ENCODE peak calls at places on chromosomes 11 and 22, in six cellular contexts. N is tibial nerve, L is fibroblast of the aortic adventitia, P is HFF-Myc, R is Caco-2, I is right atrium auricular region. E is an unnamed sample.

GRCh38 chr22:34111210-34111824 is 191.0 kb upstream of the LARGE1 start:
- DNase-seq in R (peak; percentile 26), L (peak; percentile 6), I (peak; percentile 59), P (no peak), N (peak; percentile 14), E (peak; percentile 15)

GRCh38 chr11:123187670-123188507 is 7.2 kb downstream of the CLMP start:
- DNase-seq in N (no peak), R (no peak), L (peak; percentile 78), I (no peak), P (no peak), E (no peak)

GRCh38 chr11:17388609-17389204 is at the start of gene KCNJ11:
- DNase-seq in R (no peak), I (no peak), P (no peak), N (no peak), L (no peak), E (no peak)

GRCh38 chr11:12397953-12398352 is 20.6 kb downstream of the PARVA start:
- DNase-seq in P (peak; percentile 80), R (no peak), I (peak; percentile 84), N (no peak), L (peak; percentile 95), E (no peak)

GRCh38 chr11:83119216-83119615 is 37.7 kb upstream of the PCF11 start:
- DNase-seq in L (no peak), P (no peak), R (no peak), N (no peak), I (no peak), E (no peak)

GRCh38 chr11:125284209-125284608 is 119.7 kb downstream of the PKNOX2 start:
- DNase-seq in N (no peak), L (no peak), P (no peak), I (no peak), R (no peak), E (no peak)

GRCh38 chr11:368414-369335 is 624 bp upstream of the B4GALNT4 start:
- DNase-seq in R (peak; percentile 47), L (peak; percentile 8), P (no peak), I (no peak), N (peak; percentile 30), E (no peak)

GRCh38 chr22:26033586-26033985 is 135.7 kb upstream of the SEZ6L start:
- DNase-seq in I (no peak), L (no peak), N (no peak), P (no peak), R (no peak), E (no peak)

GRCh38 chr11:70483077-70483861 is 84.9 kb downstream of the CTTN start:
- DNase-seq in I (no peak), R (no peak), P (no peak), N (peak; percentile 14), L (peak; percentile 56), E (no peak)

GRCh38 chr11:128924618-128925017 is 18.1 kb downstream of the TP53AIP1 start:
- DNase-seq in P (no peak), L (no peak), R (no peak), I (no peak), N (no peak), E (no peak)

GRCh38 chr22:25388866-25389540 is 169.6 kb downstream of the CRYBB2 start:
- DNase-seq in P (no peak), I (no peak), N (no peak), R (no peak), L (no peak), E (peak; percentile 81)

DNA sequence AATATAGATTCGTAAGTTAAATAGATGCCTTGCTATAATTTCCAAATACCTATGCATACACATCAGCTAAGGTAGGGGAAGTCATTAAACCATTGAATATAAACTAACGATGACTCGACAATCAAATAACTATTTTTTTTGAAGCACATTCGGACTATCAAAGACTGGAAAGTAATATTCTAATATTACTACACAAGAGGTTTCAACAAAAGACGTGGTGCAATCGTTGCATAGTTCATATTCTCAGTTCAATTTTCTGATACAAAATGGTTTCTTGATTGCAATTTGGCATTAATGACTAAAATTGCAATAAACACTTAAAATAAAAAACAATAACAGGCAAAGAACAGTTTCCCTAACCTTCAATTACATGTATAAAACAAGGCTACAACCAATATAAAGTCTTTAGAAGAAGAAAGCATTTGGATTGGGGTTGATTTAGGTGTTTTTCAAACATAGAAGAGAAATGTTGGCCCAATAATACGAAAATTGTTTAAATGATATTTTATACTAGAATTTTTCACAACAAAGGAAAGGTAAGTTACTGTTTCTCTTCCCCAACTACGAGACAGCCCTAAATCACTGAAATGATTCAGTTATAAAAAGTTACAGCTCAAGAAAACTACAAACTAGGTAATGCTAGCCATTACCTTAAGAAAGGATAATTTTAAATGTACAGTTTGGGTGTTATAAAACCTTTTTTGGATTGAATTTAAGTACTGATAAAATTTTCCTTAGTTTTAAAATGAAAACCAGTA is 17.6 kb downstream of the BLID start:
- DNase-seq in N (no peak), I (no peak), P (no peak), L (peak; percentile 63), R (no peak), E (no peak)
- H3K4me3 ChIP-seq in N (peak overlapping the region; percentile 62), I (peak overlapping the region; percentile 59), P (peak overlapping the region; percentile 59), L (peak overlapping the region; percentile 64), R (no peak overlapping the region), E (no peak overlapping the region)

GRCh38 chr22:50530857-50531545 is 1.2 kb upstream of the TYMP start:
- DNase-seq in I (peak; percentile 92), L (peak; percentile 83), N (peak; percentile 75), P (no peak), R (peak; percentile 80), E (no peak)

GRCh38 chr22:50532824-50533344 is 3.1 kb upstream of the TYMP start:
- DNase-seq in L (no peak), N (no peak), R (no peak), I (no peak), P (no peak), E (no peak)

GRCh38 chr22:50530280-50530856 is 556 bp upstream of the TYMP start:
- DNase-seq in P (no peak), I (peak; percentile 90), N (peak; percentile 72), L (peak; percentile 86), R (peak; percentile 69), E (no peak)

GRCh38 chr22:50531546-50532352 is 1.9 kb upstream of the TYMP start:
- DNase-seq in L (peak; percentile 54), P (no peak), N (peak; percentile 70), I (peak; percentile 86), R (peak; percentile 78), E (no peak)

DNA sequence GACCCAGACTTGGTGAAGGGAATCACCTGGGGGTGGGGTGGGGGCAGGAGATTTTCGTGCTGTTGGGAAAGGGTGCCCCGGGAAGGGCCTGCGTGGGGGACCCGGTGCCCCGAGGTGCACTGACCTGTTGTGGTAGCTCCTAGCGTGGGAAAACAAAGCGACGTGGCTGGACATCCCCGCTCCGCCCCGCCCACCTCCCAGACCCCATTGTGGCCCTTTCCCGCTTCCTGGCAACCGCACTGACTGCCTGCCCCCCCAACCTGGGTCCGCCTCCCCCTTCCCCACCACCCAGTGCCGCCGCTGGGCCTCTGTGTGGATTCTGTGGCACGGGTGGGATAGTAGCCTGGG is 2.5 kb upstream of the TYMP start:
- DNase-seq in I (no peak), L (no peak), P (no peak), N (no peak), R (no peak), E (no peak)
- H3K4me3 ChIP-seq in I (peak overlapping the region; percentile 67), L (peak overlapping the region; percentile 69), P (peak overlapping the region; percentile 43), N (peak overlapping the region; percentile 53), R (peak overlapping the region; percentile 68), E (no peak overlapping the region)

GRCh38 chr22:20237480-20238440 is 30.4 kb downstream of the RTN4R start:
- DNase-seq in I (no peak), R (no peak), N (no peak), L (no peak), P (no peak), E (no peak)

GRCh38 chr22:20240900-20241299 is 27.2 kb downstream of the RTN4R start:
- DNase-seq in L (no peak), I (no peak), R (no peak), P (no peak), N (no peak), E (no peak)

GRCh38 chr22:20239063-20239950 is 28.8 kb downstream of the RTN4R start:
- DNase-seq in P (no peak), I (peak; percentile 64), L (peak; percentile 14), N (no peak), R (no peak), E (no peak)

GRCh38 chr22:20239951-20240773 is 28.0 kb downstream of the RTN4R start:
- DNase-seq in R (no peak), L (no peak), P (no peak), N (no peak), I (no peak), E (no peak)

GRCh38 chr22:20238567-20239062 is 29.5 kb downstream of the RTN4R start:
- DNase-seq in L (peak; percentile 6), P (no peak), N (no peak), I (no peak), R (peak; percentile 75), E (peak; percentile 36)
- H3K4me3 ChIP-seq in L (no peak overlapping the region), P (no peak overlapping the region), N (no peak overlapping the region), I (peak overlapping the region; percentile 19), R (no peak overlapping the region), E (no peak overlapping the region)

GRCh38 chr11:64851831-64852337 is 7.4 kb upstream of the CDC42BPG start:
- DNase-seq in I (no peak), N (no peak), L (no peak), R (no peak), P (no peak), E (no peak)
- H3K4me3 ChIP-seq in I (no peak overlapping the region), N (no peak overlapping the region), L (no peak overlapping the region), R (no peak overlapping the region), P (no peak overlapping the region), E (no peak overlapping the region)

GRCh38 chr11:3174387-3174786 is 9.3 kb upstream of the OSBPL5 start:
- DNase-seq in R (no peak), P (no peak), I (no peak), N (no peak), L (no peak), E (no peak)

GRCh38 chr11:3176487-3176886 is 11.4 kb upstream of the OSBPL5 start:
- DNase-seq in P (no peak), N (no peak), R (no peak), L (no peak), I (no peak), E (no peak)

GRCh38 chr11:3180869-3181268 is 15.8 kb upstream of the OSBPL5 start:
- DNase-seq in P (no peak), I (no peak), N (no peak), L (no peak), R (no peak), E (no peak)

GRCh38 chr11:3178349-3178748 is 13.2 kb upstream of the OSBPL5 start:
- DNase-seq in I (no peak), P (no peak), L (peak; percentile 33), N (no peak), R (no peak), E (no peak)

GRCh38 chr11:3177931-3178330 is 12.8 kb upstream of the OSBPL5 start:
- DNase-seq in N (no peak), P (no peak), I (no peak), L (no peak), R (no peak), E (no peak)
- H3K4me3 ChIP-seq in N (no peak overlapping the region), P (no peak overlapping the region), I (no peak overlapping the region), L (no peak overlapping the region), R (no peak overlapping the region), E (no peak overlapping the region)

GRCh38 chr11:73872746-73873412 is 3.8 kb downstream of the COA4 start:
- DNase-seq in R (no peak), P (no peak), L (no peak), I (no peak), N (no peak), E (no peak)
- H3K4me3 ChIP-seq in R (no peak overlapping the region), P (no peak overlapping the region), L (no peak overlapping the region), I (no peak overlapping the region), N (no peak overlapping the region), E (no peak overlapping the region)

GRCh38 chr11:59767212-59767611 is 12.0 kb downstream of the STX3 start:
- DNase-seq in N (no peak), I (no peak), P (no peak), R (no peak), L (peak; percentile 6), E (peak; percentile 92)
- H3K4me3 ChIP-seq in N (no peak overlapping the region), I (no peak overlapping the region), P (no peak overlapping the region), R (no peak overlapping the region), L (no peak overlapping the region), E (no peak overlapping the region)